ENCODE peak calls at places on chromosomes 6 and 20, in four cellular contexts. One of them, this sample, is unnamed.

GRCh38 chr6:155580904-155581303 is 125.3 kb upstream of the NOX3 start:
- DNase-seq in OCI-LY7: peak
- DNase-seq in endothelial cell: no peak
- DNase-seq in GM13977: no peak
- DNase-seq in this sample: no peak

GRCh38 chr20:46302119-46302518 is 6.2 kb downstream of the CDH22 start:
- DNase-seq in GM13977: no peak
- DNase-seq in OCI-LY7: no peak
- DNase-seq in endothelial cell: no peak
- DNase-seq in this sample: no peak

GRCh38 chr20:44460795-44461141 is 14.9 kb upstream of the TTPAL start:
- DNase-seq in GM13977: peak
- DNase-seq in OCI-LY7: peak
- DNase-seq in endothelial cell: peak
- DNase-seq in this sample: peak

GRCh38 chr20:39072132-39072531 is 110.0 kb downstream of the DHX35 start:
- DNase-seq in GM13977: no peak
- DNase-seq in OCI-LY7: no peak
- DNase-seq in endothelial cell: no peak
- DNase-seq in this sample: no peak

GRCh38 chr6:21769973-21770372 is 176.4 kb downstream of the SOX4 start:
- DNase-seq in GM13977: no peak
- DNase-seq in endothelial cell: no peak
- DNase-seq in OCI-LY7: no peak
- DNase-seq in this sample: no peak

GRCh38 chr6:160328447-160328846 is 19.7 kb upstream of the SLC22A3 start:
- DNase-seq in endothelial cell: no peak
- DNase-seq in GM13977: no peak
- DNase-seq in OCI-LY7: no peak
- DNase-seq in this sample: no peak

GRCh38 chr6:162615016-162615717 is 112.4 kb downstream of the PRKN start:
- DNase-seq in OCI-LY7: no peak
- DNase-seq in endothelial cell: no peak
- DNase-seq in GM13977: no peak
- DNase-seq in this sample: no peak

GRCh38 chr20:62067547-62068260 is 2.0 kb upstream of the TAF4 start:
- DNase-seq in OCI-LY7: peak
- DNase-seq in GM13977: no peak
- DNase-seq in endothelial cell: no peak
- DNase-seq in this sample: no peak

GRCh38 chr6:1024587-1024986 is 287.3 kb upstream of the FOXQ1 start:
- DNase-seq in endothelial cell: no peak
- DNase-seq in GM13977: no peak
- DNase-seq in OCI-LY7: no peak
- DNase-seq in this sample: peak

GRCh38 chr6:21949211-21949801 is 347.5 kb downstream of the PRL start:
- DNase-seq in endothelial cell: no peak
- DNase-seq in GM13977: no peak
- DNase-seq in OCI-LY7: no peak
- DNase-seq in this sample: no peak

GRCh38 chr6:134888316-134888715 is 61.6 kb downstream of the ALDH8A1 start:
- DNase-seq in endothelial cell: no peak
- DNase-seq in OCI-LY7: no peak
- DNase-seq in GM13977: no peak
- DNase-seq in this sample: no peak

GRCh38 chr20:37535443-37536132 is 7.9 kb upstream of the BLCAP start:
- DNase-seq in OCI-LY7: no peak
- DNase-seq in endothelial cell: no peak
- DNase-seq in GM13977: no peak
- DNase-seq in this sample: no peak

GRCh38 chr6:3336066-3336786 is 77.5 kb downstream of the PSMG4 start:
- DNase-seq in OCI-LY7: no peak
- DNase-seq in GM13977: no peak
- DNase-seq in endothelial cell: no peak
- DNase-seq in this sample: no peak

GRCh38 chr6:75349262-75349984 is 64.8 kb upstream of the TMEM30A start:
- DNase-seq in endothelial cell: peak
- DNase-seq in OCI-LY7: no peak
- DNase-seq in GM13977: no peak
- DNase-seq in this sample: no peak
- TF ChIP-seq CTCF in endothelial cell: no peak
- TF ChIP-seq CTCF in OCI-LY7: no peak
- TF ChIP-seq CTCF in GM13977: no peak
- TF ChIP-seq CTCF in this sample: peak

GRCh38 chr6:154157082-154157481 is 118.0 kb downstream of the OPRM1 start:
- DNase-seq in OCI-LY7: no peak
- DNase-seq in GM13977: peak
- DNase-seq in endothelial cell: no peak
- DNase-seq in this sample: no peak

GRCh38 chr6:154154389-154154967 is 115.4 kb downstream of the OPRM1 start:
- DNase-seq in GM13977: peak
- DNase-seq in OCI-LY7: peak
- DNase-seq in endothelial cell: peak
- DNase-seq in this sample: peak

GRCh38 chr6:154159126-154159525 is 120.1 kb downstream of the OPRM1 start:
- DNase-seq in OCI-LY7: no peak
- DNase-seq in GM13977: no peak
- DNase-seq in endothelial cell: no peak
- DNase-seq in this sample: no peak

GRCh38 chr6:154157706-154158105 is 118.7 kb downstream of the OPRM1 start:
- DNase-seq in OCI-LY7: no peak
- DNase-seq in GM13977: no peak
- DNase-seq in endothelial cell: no peak
- DNase-seq in this sample: no peak

GRCh38 chr6:154156135-154156948 is 117.3 kb downstream of the OPRM1 start:
- DNase-seq in GM13977: peak
- DNase-seq in OCI-LY7: peak
- DNase-seq in endothelial cell: peak
- DNase-seq in this sample: no peak
- TF ChIP-seq CTCF in GM13977: peak
- TF ChIP-seq CTCF in OCI-LY7: peak
- TF ChIP-seq CTCF in endothelial cell: peak
- TF ChIP-seq CTCF in this sample: peak

DNA sequence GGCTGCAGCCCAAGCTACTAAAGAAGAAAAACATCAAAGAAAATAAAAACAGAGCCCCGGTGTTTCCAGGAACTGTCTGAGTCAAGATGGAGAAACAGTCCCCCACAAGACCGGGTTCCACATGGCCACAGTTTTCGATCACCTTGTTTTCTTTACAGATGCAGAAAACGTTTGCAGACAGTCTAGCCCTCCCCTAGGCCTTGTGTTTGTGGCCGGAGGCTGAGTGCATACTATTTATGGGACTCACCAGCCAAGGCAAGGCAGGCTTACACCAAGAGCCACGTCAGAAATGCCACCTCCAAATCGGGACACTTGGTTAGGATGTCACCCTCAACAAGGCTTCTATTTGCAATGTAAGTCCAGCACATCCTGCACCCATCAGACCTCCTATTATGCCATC is 97.3 kb downstream of the BMP7 start:
- DNase-seq in GM13977: no peak
- DNase-seq in OCI-LY7: no peak
- DNase-seq in endothelial cell: no peak
- DNase-seq in this sample: no peak
- TF ChIP-seq CTCF in GM13977: no peak
- TF ChIP-seq CTCF in OCI-LY7: no peak
- TF ChIP-seq CTCF in endothelial cell: no peak
- TF ChIP-seq CTCF in this sample: no peak

GRCh38 chr6:55954436-55954835 is 79.0 kb upstream of the BMP5 start:
- DNase-seq in OCI-LY7: no peak
- DNase-seq in GM13977: no peak
- DNase-seq in endothelial cell: no peak
- DNase-seq in this sample: no peak
- TF ChIP-seq CTCF in OCI-LY7: no peak
- TF ChIP-seq CTCF in GM13977: no peak
- TF ChIP-seq CTCF in endothelial cell: no peak
- TF ChIP-seq CTCF in this sample: no peak

GRCh38 chr6:132362318-132363185 is 38.7 kb downstream of the MOXD1 start:
- DNase-seq in GM13977: no peak
- DNase-seq in endothelial cell: no peak
- DNase-seq in OCI-LY7: no peak
- DNase-seq in this sample: no peak

GRCh38 chr6:132357120-132357519 is 44.2 kb downstream of the MOXD1 start:
- DNase-seq in OCI-LY7: no peak
- DNase-seq in endothelial cell: no peak
- DNase-seq in GM13977: no peak
- DNase-seq in this sample: peak

GRCh38 chr6:132364675-132365074 is 36.6 kb downstream of the MOXD1 start:
- DNase-seq in GM13977: no peak
- DNase-seq in endothelial cell: no peak
- DNase-seq in OCI-LY7: no peak
- DNase-seq in this sample: no peak

GRCh38 chr6:132364249-132364648 is 37.0 kb downstream of the MOXD1 start:
- DNase-seq in GM13977: no peak
- DNase-seq in endothelial cell: no peak
- DNase-seq in OCI-LY7: no peak
- DNase-seq in this sample: no peak

DNA sequence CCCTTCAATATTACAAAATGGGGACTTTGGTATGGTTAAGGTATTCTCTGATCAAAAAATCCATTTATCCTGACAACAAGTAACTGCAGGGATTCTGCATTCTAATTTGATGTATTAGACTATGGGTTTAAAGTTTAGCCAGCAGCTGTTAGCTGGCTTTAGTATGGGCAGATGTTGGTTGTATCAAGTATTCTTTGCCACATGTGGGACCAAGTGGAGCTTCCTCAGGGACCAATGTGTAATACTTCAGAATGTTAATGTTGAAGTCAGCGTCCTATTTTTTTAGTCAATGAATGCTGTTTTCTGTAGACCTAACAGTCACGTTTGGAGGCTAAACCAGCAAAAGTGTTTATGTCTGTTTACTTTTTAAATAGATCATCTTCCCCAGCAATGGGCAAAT is 41.4 kb downstream of the MOXD1 start:
- DNase-seq in GM13977: no peak
- DNase-seq in endothelial cell: no peak
- DNase-seq in OCI-LY7: no peak
- DNase-seq in this sample: no peak
- TF ChIP-seq CTCF in GM13977: no peak
- TF ChIP-seq CTCF in endothelial cell: no peak
- TF ChIP-seq CTCF in OCI-LY7: no peak
- TF ChIP-seq CTCF in this sample: no peak